ENCODE peak calls at places on chromosome 12, in five cellular contexts. O, N, J, G and Q are unnamed samples.

GRCh38 chr12:107912421-107913004 is 138.0 kb downstream of the ASCL4 start:
- DNase-seq in O (peak), N (no peak), J (peak), G (peak), Q (peak)

GRCh38 chr12:124464062-124464461 is 103.3 kb downstream of the NCOR2 start:
- DNase-seq in O (no peak), N (no peak), J (no peak), G (peak), Q (no peak)

GRCh38 chr12:132866251-132866828 is 21.1 kb downstream of the CHFR start:
- DNase-seq in O (peak), N (no peak), J (no peak), G (no peak), Q (peak)

GRCh38 chr12:58566599-58566998 is 353.7 kb downstream of the LRIG3 start:
- DNase-seq in O (no peak), N (no peak), J (no peak), G (no peak), Q (no peak)

GRCh38 chr12:117049295-117049694 is 49.9 kb downstream of the TESC start:
- DNase-seq in O (no peak), N (no peak), J (no peak), G (no peak), Q (no peak)

GRCh38 chr12:49673446-49674317 is 33.5 kb downstream of the FMNL3 start:
- DNase-seq in O (peak), N (peak), J (peak), G (peak), Q (no peak)

GRCh38 chr12:52390739-52391617 is 5.5 kb upstream of the KRT84 start:
- DNase-seq in O (no peak), N (no peak), J (peak), G (no peak), Q (no peak)

GRCh38 chr12:58897969-58898368 is 22.3 kb downstream of the LRIG3 start:
- DNase-seq in O (no peak), N (no peak), J (no peak), G (no peak), Q (no peak)

GRCh38 chr12:53065975-53066593 is 13.1 kb downstream of the SPRYD3 start:
- DNase-seq in O (no peak), N (peak), J (peak), G (peak), Q (peak)

GRCh38 chr12:123223241-123223668 is 9.7 kb downstream of the MPHOSPH9 start:
- DNase-seq in O (no peak), N (no peak), J (no peak), G (no peak), Q (no peak)

GRCh38 chr12:122871851-122872785 is 23.8 kb downstream of the VPS37B start:
- DNase-seq in O (peak), N (no peak), J (peak), G (peak), Q (peak)

GRCh38 chr12:82694276-82694675 is 7.6 kb downstream of the TMTC2 start:
- DNase-seq in O (no peak), N (no peak), J (no peak), G (no peak), Q (no peak)

GRCh38 chr12:27332407-27333310 is at the start of gene BMAL2:
- DNase-seq in O (no peak), N (no peak), J (peak), G (peak), Q (peak)

GRCh38 chr12:18468521-18469075 is 207.3 kb downstream of the PIK3C2G start:
- DNase-seq in O (no peak), N (no peak), J (no peak), G (no peak), Q (peak)

GRCh38 chr12:51592034-51592705 is 1.1 kb downstream of the SCN8A start:
- DNase-seq in O (no peak), N (no peak), J (no peak), G (no peak), Q (no peak)

GRCh38 chr12:22569253-22569652 is 24.9 kb upstream of the C2CD5 start:
- DNase-seq in O (no peak), N (no peak), J (no peak), G (no peak), Q (no peak)

GRCh38 chr12:51217133-51217967 is 512 bp downstream of the POU6F1 start:
- DNase-seq in O (peak), N (no peak), J (peak), G (peak), Q (peak)

GRCh38 chr12:62959745-62960144 is 24.8 kb upstream of the PPM1H start:
- DNase-seq in O (no peak), N (no peak), J (no peak), G (no peak), Q (no peak)

GRCh38 chr12:69898236-69898635 is 73.2 kb downstream of the MYRFL start:
- DNase-seq in O (no peak), N (no peak), J (no peak), G (no peak), Q (no peak)

GRCh38 chr12:54865683-54866324 is 11.5 kb downstream of the MUCL1 start:
- DNase-seq in O (no peak), N (no peak), J (no peak), G (no peak), Q (no peak)

GRCh38 chr12:119594399-119594730 is 791 bp downstream of the TMEM233 start:
- DNase-seq in O (no peak), N (no peak), J (peak), G (no peak), Q (no peak)

GRCh38 chr12:2294651-2295475 is 242.1 kb downstream of the CACNA1C start:
- DNase-seq in O (no peak), N (no peak), J (peak), G (peak), Q (no peak)

GRCh38 chr12:9332564-9332963 is 124.4 kb upstream of the PZP start:
- DNase-seq in O (no peak), N (no peak), J (no peak), G (no peak), Q (no peak)

GRCh38 chr12:75774309-75775052 is 257.1 kb downstream of the PHLDA1 start:
- DNase-seq in O (no peak), N (no peak), J (no peak), G (no peak), Q (no peak)

GRCh38 chr12:132385923-132386751 is 56.7 kb upstream of the GALNT9 start:
- DNase-seq in O (no peak), N (no peak), J (no peak), G (peak), Q (no peak)

DNA sequence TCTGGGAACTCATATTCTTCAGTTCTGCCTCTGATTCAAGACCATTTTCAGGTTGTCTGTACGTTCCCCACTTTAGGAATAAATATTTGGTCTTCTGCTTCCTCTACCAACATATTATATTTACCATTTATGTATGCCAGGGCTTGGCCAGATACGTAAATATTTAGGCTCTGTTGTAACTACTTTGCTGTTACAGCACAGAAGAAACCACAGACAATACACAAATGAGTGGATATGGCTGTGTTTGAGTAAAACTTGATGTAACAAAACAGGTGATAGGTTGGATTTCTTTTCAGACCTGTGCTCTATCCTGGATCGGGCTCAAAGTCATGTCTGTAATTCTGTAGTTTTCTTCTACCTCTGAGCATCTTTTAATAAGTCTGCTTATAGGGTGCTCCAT is 37.5 kb downstream of the RAP1B start:
- DNase-seq in O (no peak), N (no peak), J (no peak), G (no peak), Q (no peak)
- H3K27ac ChIP-seq in O (no peak), N (no peak), J (no peak), G (no peak), Q (no peak)

DNA sequence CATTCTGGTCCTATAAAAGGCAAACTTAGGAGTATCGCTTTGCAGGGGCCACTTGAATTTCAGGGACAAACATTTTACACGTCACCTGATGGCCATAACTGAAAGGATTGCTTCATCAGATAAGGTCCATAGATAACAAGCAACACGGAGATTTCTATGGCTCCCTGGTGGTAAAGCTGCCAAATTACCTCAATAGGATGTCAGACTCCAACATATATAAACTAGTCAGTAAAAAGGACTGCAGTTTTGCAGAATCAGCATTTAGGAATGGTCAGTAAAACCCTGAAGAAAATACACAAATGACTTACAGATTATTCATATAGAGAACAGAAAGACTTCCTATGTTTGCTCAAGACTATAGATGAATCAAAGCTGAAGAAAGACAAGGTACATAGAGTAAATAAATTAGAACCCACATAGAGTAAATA is 66.1 kb upstream of the GRIP1 start:
- DNase-seq in O (no peak), N (no peak), J (no peak), G (no peak), Q (no peak)
- TF ChIP-seq CTCF in O (no peak), N (no peak), J (no peak), G (no peak), Q (no peak)

GRCh38 chr12:15794196-15794595 is 5.0 kb upstream of the EPS8 start:
- DNase-seq in O (no peak), N (no peak), J (no peak), G (no peak), Q (no peak)

GRCh38 chr12:15800278-15800677 is 11.1 kb upstream of the EPS8 start:
- DNase-seq in O (no peak), N (no peak), J (no peak), G (no peak), Q (no peak)

GRCh38 chr12:15797818-15798217 is 8.6 kb upstream of the EPS8 start:
- DNase-seq in O (no peak), N (no peak), J (no peak), G (no peak), Q (no peak)

GRCh38 chr12:15794836-15795235 is 5.6 kb upstream of the EPS8 start:
- DNase-seq in O (no peak), N (no peak), J (no peak), G (no peak), Q (no peak)

GRCh38 chr12:15796493-15797141 is 7.4 kb upstream of the EPS8 start:
- DNase-seq in O (no peak), N (no peak), J (no peak), G (peak), Q (peak)
- H3K27ac ChIP-seq in O (no peak), N (no peak), J (no peak), G (no peak), Q (no peak)

GRCh38 chr12:6084261-6084968 is 40.1 kb downstream of the VWF start:
- DNase-seq in O (no peak), N (no peak), J (peak), G (no peak), Q (peak)
- TF ChIP-seq CTCF in O (no peak), N (no peak), J (no peak), G (no peak), Q (no peak)